ENCODE peak calls at places on chromosome 20, in ten cellular contexts. U, N, W, L, P, J, S, G, T and X are unnamed samples. For H3K4me1, the result is how much of the 10 kb centered on the place peaks cover.

GRCh38 chr20:4893709-4894108 is 107.6 kb downstream of the SLC23A2 start:
- DNase-seq in U (no peak), N (no peak), W (no peak), L (no peak), P (no peak), J (no peak), S (no peak), G (no peak), T (no peak), X (no peak)

GRCh38 chr20:9270831-9271230 is 201.9 kb downstream of the PLCB4 start:
- DNase-seq in U (no peak), N (no peak), W (peak), L (no peak), P (no peak), J (no peak), S (no peak), G (no peak), T (no peak), X (no peak)

GRCh38 chr20:38252292-38253288 is 7.9 kb downstream of the KIAA1755 start:
- DNase-seq in U (no peak), N (no peak), W (no peak), L (no peak), P (no peak), J (no peak), S (no peak), G (peak), T (no peak), X (no peak)

GRCh38 chr20:25226433-25227316 is 21.2 kb upstream of the PYGB start:
- DNase-seq in U (no peak), N (no peak), W (no peak), L (no peak), P (no peak), J (no peak), S (no peak), G (no peak), T (peak), X (peak)

GRCh38 chr20:38805958-38806854 is 709 bp downstream of the PPP1R16B start:
- DNase-seq in U (peak), N (no peak), W (peak), L (no peak), P (peak), J (no peak), S (peak), G (no peak), T (peak), X (peak)

GRCh38 chr20:25090492-25091429 is 8.8 kb upstream of the VSX1 start:
- DNase-seq in U (peak), N (no peak), W (no peak), L (no peak), P (peak), J (no peak), S (peak), G (no peak), T (no peak), X (no peak)

GRCh38 chr20:4445780-4446179 is 275.9 kb upstream of the PRND start:
- DNase-seq in U (no peak), N (no peak), W (no peak), L (no peak), P (no peak), J (no peak), S (no peak), G (no peak), T (no peak), X (no peak)

GRCh38 chr20:21238400-21238799 is 64.7 kb upstream of the XRN2 start:
- DNase-seq in U (no peak), N (no peak), W (no peak), L (no peak), P (no peak), J (no peak), S (no peak), G (no peak), T (no peak), X (no peak)

GRCh38 chr20:59032713-59033059 is 551 bp upstream of the ATP5F1E start:
- DNase-seq in U (no peak), N (peak), W (peak), L (no peak), P (no peak), J (no peak), S (no peak), G (peak), T (no peak), X (no peak)

GRCh38 chr20:44979090-44979621 is 12.8 kb downstream of the STK4 start:
- DNase-seq in U (peak), N (no peak), W (no peak), L (no peak), P (no peak), J (no peak), S (no peak), G (no peak), T (no peak), X (no peak)

GRCh38 chr20:3172933-3173581 is at the start of gene LZTS3:
- DNase-seq in U (peak), N (peak), W (peak), L (no peak), P (peak), J (peak), S (peak), G (peak), T (peak), X (peak)

GRCh38 chr20:10644458-10645204 is 29.2 kb downstream of the JAG1 start:
- DNase-seq in U (no peak), N (no peak), W (no peak), L (no peak), P (no peak), J (no peak), S (no peak), G (no peak), T (no peak), X (no peak)

GRCh38 chr20:32539817-32540675 is 45.1 kb downstream of the NOL4L start:
- DNase-seq in U (peak), N (no peak), W (no peak), L (no peak), P (no peak), J (no peak), S (no peak), G (peak), T (peak), X (no peak)

GRCh38 chr20:48186915-48187314 is 401.6 kb upstream of the SULF2 start:
- DNase-seq in U (no peak), N (no peak), W (no peak), L (no peak), P (no peak), J (no peak), S (no peak), G (no peak), T (no peak), X (no peak)

GRCh38 chr20:64035066-64035932 is 683 bp upstream of the C20orf204 start:
- DNase-seq in U (no peak), N (no peak), W (no peak), L (no peak), P (no peak), J (peak), S (no peak), G (no peak), T (no peak), X (no peak)

GRCh38 chr20:22684072-22684762 is 99.8 kb upstream of the FOXA2 start:
- DNase-seq in U (no peak), N (peak), W (peak), L (no peak), P (peak), J (no peak), S (peak), G (peak), T (peak), X (peak)

GRCh38 chr20:905999-906520 is 10.1 kb downstream of the ANGPT4 start:
- DNase-seq in U (no peak), N (no peak), W (no peak), L (no peak), P (no peak), J (no peak), S (no peak), G (no peak), T (no peak), X (no peak)

GRCh38 chr20:4059631-4060030 is 44.3 kb upstream of the RNF24 start:
- DNase-seq in U (no peak), N (no peak), W (no peak), L (no peak), P (no peak), J (peak), S (no peak), G (no peak), T (no peak), X (no peak)

GRCh38 chr20:55067158-55067825 is 591.9 kb downstream of the DOK5 start:
- DNase-seq in U (no peak), N (no peak), W (no peak), L (no peak), P (no peak), J (no peak), S (no peak), G (no peak), T (no peak), X (no peak)

GRCh38 chr20:43323592-43323991 is 133.9 kb upstream of the PTPRT start:
- DNase-seq in U (no peak), N (no peak), W (no peak), L (no peak), P (no peak), J (no peak), S (peak), G (no peak), T (no peak), X (no peak)

GRCh38 chr20:56616704-56617103 is 12.4 kb upstream of the TFAP2C start:
- DNase-seq in U (no peak), N (no peak), W (no peak), L (no peak), P (no peak), J (no peak), S (no peak), G (no peak), T (no peak), X (no peak)

GRCh38 chr20:34891166-34892062 is 15.0 kb downstream of the ACSS2 start:
- DNase-seq in U (no peak), N (no peak), W (peak), L (no peak), P (no peak), J (no peak), S (no peak), G (no peak), T (no peak), X (no peak)

GRCh38 chr20:47317127-47317895 is 39.2 kb downstream of the ZMYND8 start:
- DNase-seq in U (peak), N (peak), W (peak), L (peak), P (peak), J (peak), S (no peak), G (peak), T (peak), X (peak)

GRCh38 chr20:43936371-43936770 is 21.7 kb downstream of the TOX2 start:
- DNase-seq in U (no peak), N (no peak), W (no peak), L (no peak), P (no peak), J (no peak), S (no peak), G (no peak), T (no peak), X (no peak)

GRCh38 chr20:14838663-14839650 is 501.5 kb upstream of the FLRT3 start:
- DNase-seq in U (no peak), N (no peak), W (peak), L (no peak), P (no peak), J (no peak), S (no peak), G (peak), T (no peak), X (no peak)

GRCh38 chr20:33894798-33895197 is 83.7 kb downstream of the CHMP4B start:
- DNase-seq in U (no peak), N (no peak), W (no peak), L (no peak), P (no peak), J (no peak), S (no peak), G (no peak), T (no peak), X (no peak)

GRCh38 chr20:34621383-34622367 is 55.2 kb downstream of the PIGU start:
- DNase-seq in U (no peak), N (peak), W (peak), L (no peak), P (no peak), J (no peak), S (no peak), G (peak), T (no peak), X (no peak)

GRCh38 chr20:49890651-49891361 is 24.5 kb downstream of the SPATA2 start:
- DNase-seq in U (no peak), N (no peak), W (no peak), L (no peak), P (no peak), J (peak), S (no peak), G (no peak), T (peak), X (no peak)
- H3K4me1 ChIP-seq in U (under half), N (under half), W (under half), L (half or more), P (under half), J (under half), S (under half), G (under half), T (half or more), X (half or more)

DNA sequence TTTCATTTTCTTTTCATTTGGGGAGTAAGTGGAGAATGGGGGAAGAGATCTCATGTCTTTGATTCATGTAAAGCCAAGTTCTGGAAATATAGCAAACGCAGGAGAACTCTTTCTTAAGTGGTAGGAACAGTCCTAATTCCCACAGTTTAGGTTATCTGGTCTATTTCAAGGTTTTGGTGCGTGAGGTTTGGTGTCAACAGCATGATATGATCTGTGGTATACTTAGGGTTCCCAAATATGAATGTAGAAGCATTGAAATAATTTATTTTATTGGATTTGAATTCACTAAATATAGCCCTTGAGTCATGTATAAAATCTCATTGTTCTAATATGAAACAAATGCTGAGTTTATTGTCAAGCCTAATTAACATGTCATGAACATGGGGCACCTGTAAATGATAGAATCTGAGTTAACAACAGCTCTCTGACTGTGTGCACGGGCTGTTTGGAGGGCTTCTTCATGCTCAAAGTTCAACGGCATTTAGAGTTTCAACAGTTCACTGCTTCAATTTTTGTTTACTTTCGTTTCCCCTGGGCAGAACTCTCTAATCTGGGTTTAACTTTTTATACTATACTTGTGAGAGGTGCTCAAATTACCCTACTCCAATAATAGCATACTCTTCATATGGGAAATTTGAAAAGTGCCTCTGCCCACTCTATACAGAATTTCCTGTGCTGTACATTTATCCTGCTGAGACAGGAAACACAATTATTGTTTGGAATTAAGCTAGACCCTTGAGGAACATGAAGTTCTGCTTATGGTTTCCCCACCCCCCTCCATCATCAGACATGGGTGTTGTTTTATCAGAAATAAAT is 236.3 kb upstream of the ZNF217 start:
- DNase-seq in U (no peak), N (no peak), W (peak), L (no peak), P (no peak), J (no peak), S (no peak), G (peak), T (no peak), X (no peak)
- H3K4me3 ChIP-seq in U (peak), N (peak), W (peak), L (no peak), P (peak), J (no peak), S (no peak), G (no peak), T (peak), X (peak)

DNA sequence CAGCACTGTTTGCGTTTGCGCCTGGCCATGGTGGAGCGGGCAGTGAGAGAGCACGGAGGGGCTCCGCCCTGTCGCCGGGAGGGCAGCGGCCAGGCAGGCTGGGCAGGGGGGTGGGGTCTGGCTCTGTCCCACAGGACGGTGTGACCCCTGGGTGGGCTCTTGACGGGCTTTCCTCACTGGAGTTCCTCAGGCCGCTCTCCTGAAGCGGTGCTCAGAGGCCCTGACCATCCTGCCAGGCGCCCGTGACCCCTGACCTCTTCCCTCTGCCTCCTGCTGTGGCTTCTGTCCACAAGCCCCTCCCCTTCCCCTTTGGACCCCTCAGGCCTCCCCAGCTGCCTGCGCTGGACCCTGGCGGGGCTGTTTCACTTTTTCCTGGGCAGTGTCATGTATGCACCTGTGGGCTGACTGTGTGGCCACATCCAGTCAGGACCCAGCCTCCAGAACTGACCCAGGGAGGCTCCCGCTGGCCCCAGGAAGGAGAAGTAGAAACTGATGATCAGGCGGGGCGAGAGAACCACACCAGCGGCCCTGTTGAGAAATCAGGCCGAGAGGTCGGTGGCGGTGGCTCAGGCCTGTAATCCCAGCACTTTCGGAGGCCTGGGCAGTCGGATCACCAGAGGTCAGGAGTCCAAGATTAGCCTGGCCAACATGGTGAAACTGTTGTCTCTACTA is 1.2 kb downstream of the OGFR start:
- DNase-seq in U (no peak), N (no peak), W (peak), L (no peak), P (peak), J (no peak), S (no peak), G (peak), T (peak), X (no peak)
- H3K4me1 ChIP-seq in U (under half), N (under half), W (under half), L (under half), P (under half), J (under half), S (under half), G (under half), T (under half), X (half or more)

DNA sequence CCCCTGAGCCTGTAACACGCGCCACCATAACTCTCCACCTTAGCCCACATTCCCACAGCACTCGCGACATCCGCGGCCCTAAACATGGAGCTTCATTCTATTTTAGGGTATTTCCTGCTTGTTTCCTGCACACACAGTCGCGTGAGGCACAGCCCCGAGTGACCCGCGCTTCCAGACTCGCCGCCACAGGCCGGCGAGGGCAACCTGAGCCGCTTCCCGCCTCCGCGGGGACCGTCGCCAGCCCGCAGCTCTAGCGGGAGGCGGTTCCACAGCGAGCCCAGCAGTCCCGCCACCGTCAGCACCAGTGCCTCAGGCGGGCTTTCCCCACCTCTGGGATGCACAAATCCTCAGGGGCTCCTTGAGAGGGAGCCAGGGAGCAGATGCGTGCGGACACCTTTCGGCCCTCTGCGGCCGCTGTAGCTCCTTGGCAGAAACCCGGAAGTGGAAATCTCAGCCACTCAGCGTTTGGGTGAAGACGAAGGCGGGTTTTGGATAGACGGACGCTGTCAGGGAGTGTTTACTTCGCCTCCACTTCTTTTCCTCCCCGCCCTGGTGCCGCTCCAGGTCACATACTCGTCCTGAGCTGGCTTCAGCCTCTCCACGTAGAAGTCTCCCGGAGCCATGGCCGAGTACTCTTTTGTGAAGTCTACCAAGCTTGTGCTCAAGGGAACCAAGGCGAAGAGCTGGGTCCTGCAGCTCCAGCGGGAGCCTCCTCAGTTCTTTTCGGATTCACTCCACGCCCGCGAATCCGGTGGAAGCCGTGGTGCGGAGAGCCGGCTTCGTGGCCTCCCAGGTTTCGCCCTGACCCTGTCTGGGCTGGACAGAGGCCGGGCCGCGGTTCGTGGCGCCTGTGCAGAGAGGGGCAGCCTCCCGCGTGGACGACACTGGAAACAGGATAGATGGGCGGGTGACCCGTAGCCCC is 2177.4 kb upstream of the DEFB115 start:
- DNase-seq in U (no peak), N (peak), W (no peak), L (no peak), P (peak), J (no peak), S (no peak), G (no peak), T (no peak), X (peak)
- H3K4me3 ChIP-seq in U (no peak), N (peak), W (peak), L (no peak), P (no peak), J (no peak), S (no peak), G (no peak), T (peak), X (no peak)

DNA sequence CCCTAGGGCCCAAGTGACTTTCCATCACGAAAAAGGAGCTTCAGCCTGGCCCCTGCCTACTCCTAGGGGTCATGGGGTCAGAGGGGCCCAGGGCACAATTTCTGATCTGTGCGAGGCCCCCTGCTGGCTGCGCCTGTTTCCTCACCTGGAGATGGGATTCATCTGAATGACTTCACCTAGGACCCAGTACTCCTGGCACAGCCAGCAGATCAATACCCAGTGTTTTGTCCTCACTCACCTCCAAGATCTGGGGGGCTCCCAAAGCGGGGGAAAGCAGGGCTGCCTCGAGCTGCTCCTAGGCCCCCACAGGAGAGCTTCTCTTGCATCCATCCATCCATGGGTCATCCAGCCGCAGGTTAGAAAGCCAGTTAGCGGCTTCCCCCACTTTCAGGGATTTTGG is 33.8 kb downstream of the CD40 start:
- DNase-seq in U (no peak), N (peak), W (no peak), L (no peak), P (no peak), J (no peak), S (peak), G (no peak), T (no peak), X (no peak)
- H3K4me1 ChIP-seq in U (under half), N (under half), W (under half), L (under half), P (under half), J (under half), S (under half), G (under half), T (under half), X (under half)

DNA sequence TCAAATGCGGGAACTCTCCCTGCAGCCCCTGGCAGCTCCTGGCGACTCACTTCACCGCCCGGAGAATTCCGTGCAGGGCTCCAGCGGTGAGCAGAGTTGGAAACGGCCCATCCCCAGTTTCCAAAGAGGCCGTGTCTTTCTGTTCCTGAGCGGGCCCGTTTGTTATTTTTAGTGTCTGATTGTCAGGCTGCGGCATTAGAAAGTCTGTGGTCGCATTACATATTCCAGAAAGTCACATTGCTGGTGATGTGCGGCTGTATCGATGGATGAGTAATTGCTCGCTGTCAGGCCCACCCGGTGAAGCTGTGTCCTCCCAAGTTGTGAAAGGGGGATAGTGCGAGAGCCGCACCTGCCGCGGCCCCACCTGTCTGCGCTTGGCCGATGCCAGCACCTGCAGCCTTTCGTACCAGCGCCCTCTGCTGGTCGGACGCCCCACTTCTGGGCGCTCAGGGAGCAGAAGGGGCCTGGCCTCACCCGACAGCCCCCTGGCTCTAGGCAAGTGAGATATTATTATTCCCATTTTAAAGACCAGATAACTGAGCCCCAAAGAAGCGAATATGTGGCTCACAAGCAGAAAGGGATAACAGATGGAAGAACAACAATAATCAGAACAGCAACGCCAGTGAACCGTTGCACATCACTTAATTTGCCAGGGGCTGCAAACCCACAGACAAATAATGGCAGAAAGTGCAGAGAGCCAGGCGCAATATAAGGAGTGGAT is 244.9 kb downstream of the TSHZ2 start:
- DNase-seq in U (peak), N (peak), W (peak), L (peak), P (peak), J (peak), S (peak), G (peak), T (peak), X (peak)
- H3K4me3 ChIP-seq in U (peak), N (no peak), W (peak), L (peak), P (peak), J (no peak), S (peak), G (no peak), T (peak), X (no peak)